ENCODE peak calls at places on chromosomes 11 and 22, in six cellular contexts. H is M059J; X is H54; M is heart left ventricle; T is CD8-positive, alpha-beta T cell; Z is GF-D8. V is an unnamed sample.

GRCh38 chr22:50660306-50660705 is 12.3 kb upstream of the SHANK3 start:
- DNase-seq in X (no peak), Z (no peak), H (no peak), M (no peak), T (no peak), V (no peak)

GRCh38 chr11:62394825-62395538 is 23.9 kb upstream of the SCGB1A1 start:
- DNase-seq in Z (peak), M (peak), X (peak), T (peak), H (peak), V (peak)

GRCh38 chr22:43996170-43996980 is 27.7 kb upstream of the PARVB start:
- DNase-seq in H (no peak), Z (no peak), X (no peak), M (peak), T (peak), V (peak)

GRCh38 chr11:73338279-73338678 is 30.2 kb downstream of the ARHGEF17 start:
- DNase-seq in H (no peak), Z (no peak), T (no peak), M (no peak), X (no peak), V (no peak)

GRCh38 chr11:45895553-45896259 is 10.3 kb downstream of the MAPK8IP1 start:
- DNase-seq in M (peak), Z (no peak), T (no peak), X (no peak), H (no peak), V (no peak)

GRCh38 chr11:76236092-76237026 is 30.1 kb upstream of the WNT11 start:
- DNase-seq in M (peak), X (peak), H (peak), T (peak), Z (no peak), V (no peak)

GRCh38 chr11:114183041-114183511 is 113.1 kb upstream of the NNMT start:
- DNase-seq in Z (peak), H (no peak), X (no peak), M (no peak), T (peak), V (no peak)

GRCh38 chr11:126405906-126406305 is 50.4 kb downstream of the ST3GAL4 start:
- DNase-seq in Z (no peak), M (no peak), X (no peak), H (no peak), T (no peak), V (no peak)

GRCh38 chr11:131694526-131695424 is 324.4 kb downstream of the NTM start:
- DNase-seq in H (peak), Z (peak), T (no peak), M (peak), X (peak), V (peak)

GRCh38 chr11:130473056-130473794 is 24.8 kb downstream of the ADAMTS15 start:
- DNase-seq in X (no peak), M (no peak), T (no peak), Z (no peak), H (no peak), V (no peak)

GRCh38 chr11:94757037-94757681 is 11.0 kb upstream of the AMOTL1 start:
- DNase-seq in Z (no peak), M (no peak), T (no peak), H (no peak), X (no peak), V (no peak)

GRCh38 chr11:27291302-27291889 is 71.6 kb downstream of the CCDC34 start:
- DNase-seq in Z (no peak), X (no peak), M (no peak), T (no peak), H (peak), V (no peak)

GRCh38 chr11:46562527-46562926 is 31.3 kb downstream of the AMBRA1 start:
- DNase-seq in T (no peak), H (no peak), M (no peak), Z (no peak), X (no peak), V (no peak)

GRCh38 chr22:49776053-49776511 is 51.6 kb downstream of the BRD1 start:
- DNase-seq in T (peak), Z (no peak), M (peak), H (no peak), X (no peak), V (no peak)

GRCh38 chr11:6655790-6656580 is at the start of gene DCHS1:
- DNase-seq in H (no peak), X (no peak), Z (no peak), M (peak), T (peak), V (no peak)

GRCh38 chr11:134248910-134249480 is 4.2 kb downstream of the THYN1 start:
- DNase-seq in Z (no peak), M (no peak), H (no peak), T (no peak), X (no peak), V (no peak)

GRCh38 chr11:69213964-69214363 is 58.2 kb downstream of the SMIM38 start:
- DNase-seq in Z (no peak), X (no peak), H (no peak), T (no peak), M (no peak), V (no peak)

GRCh38 chr22:30310881-30311771 is 15.6 kb downstream of the TBC1D10A start:
- DNase-seq in H (peak), T (no peak), Z (no peak), M (peak), X (no peak), V (peak)

V was measured in thyroid gland.